ENCODE peak calls at places on chromosome 10, in ten cellular contexts. F is astrocyte, R is neural progenitor cell, E is OCI-LY7, Z is PC-3, C is GM23248, U is IMR-90, A is keratinocyte, H is HCT116, P is H9. N is an unnamed sample.

GRCh38 chr10:62459072-62459471 is 84.9 kb downstream of the ZNF365 start:
- DNase-seq in F (peak), R (no peak), E (no peak), Z (peak), C (peak), U (peak), A (no peak), H (no peak), P (no peak), N (peak)

GRCh38 chr10:84310470-84310869 is 17.9 kb upstream of the CCSER2 start:
- DNase-seq in F (peak), R (no peak), E (no peak), Z (no peak), C (peak), U (peak), A (no peak), H (no peak), P (no peak), N (no peak)

GRCh38 chr10:51230828-51231227 is 156.5 kb downstream of the PRKG1 start:
- DNase-seq in F (no peak), R (peak), E (no peak), Z (no peak), C (no peak), U (no peak), A (no peak), H (no peak), P (no peak), N (no peak)

GRCh38 chr10:7915923-7916322 is 97.6 kb downstream of the TAF3 start:
- DNase-seq in F (peak), R (no peak), E (no peak), Z (peak), C (peak), U (peak), A (no peak), H (no peak), P (no peak), N (peak)

GRCh38 chr10:43305881-43306280 is 39.0 kb upstream of the RASGEF1A start:
- DNase-seq in F (no peak), R (no peak), E (no peak), Z (no peak), C (peak), U (no peak), A (no peak), H (no peak), P (no peak), N (peak)

GRCh38 chr10:8060010-8060703 is 5.7 kb downstream of the GATA3 start:
- DNase-seq in F (peak), R (peak), E (peak), Z (peak), C (peak), U (peak), A (no peak), H (no peak), P (peak), N (peak)

GRCh38 chr10:97640868-97641811 is 669 bp downstream of the PI4K2A start:
- DNase-seq in F (peak), R (peak), E (peak), Z (no peak), C (peak), U (peak), A (no peak), H (no peak), P (peak), N (peak)

GRCh38 chr10:127976286-127976685 is 69.4 kb downstream of the PTPRE start:
- DNase-seq in F (peak), R (peak), E (no peak), Z (no peak), C (peak), U (no peak), A (no peak), H (no peak), P (peak), N (no peak)

GRCh38 chr10:80441831-80442230 is 12.3 kb upstream of the TSPAN14 start:
- DNase-seq in F (no peak), R (no peak), E (no peak), Z (no peak), C (no peak), U (no peak), A (no peak), H (no peak), P (no peak), N (no peak)

GRCh38 chr10:3239066-3239919 is 66.7 kb upstream of the PITRM1 start:
- DNase-seq in F (no peak), R (peak), E (peak), Z (peak), C (peak), U (peak), A (no peak), H (peak), P (peak), N (peak)

GRCh38 chr10:124539935-124540641 is 78.5 kb downstream of the LHPP start:
- DNase-seq in F (no peak), R (peak), E (peak), Z (peak), C (peak), U (peak), A (no peak), H (no peak), P (peak), N (peak)

GRCh38 chr10:32068569-32068968 is 12.3 kb upstream of the KIF5B start:
- DNase-seq in F (no peak), R (no peak), E (no peak), Z (no peak), C (no peak), U (no peak), A (no peak), H (no peak), P (no peak), N (no peak)

GRCh38 chr10:86234102-86234501 is 132.5 kb downstream of the GRID1 start:
- DNase-seq in F (no peak), R (peak), E (no peak), Z (no peak), C (no peak), U (no peak), A (no peak), H (no peak), P (no peak), N (peak)

GRCh38 chr10:14837003-14837755 is 658 bp downstream of the CDNF start:
- DNase-seq in F (peak), R (peak), E (no peak), Z (no peak), C (peak), U (no peak), A (no peak), H (no peak), P (no peak), N (no peak)

GRCh38 chr10:119466655-119467054 is 75.9 kb downstream of the RGS10 start:
- DNase-seq in F (no peak), R (no peak), E (no peak), Z (peak), C (no peak), U (no peak), A (no peak), H (no peak), P (no peak), N (peak)

GRCh38 chr10:103476046-103476768 is 2.8 kb downstream of the CALHM3 start:
- DNase-seq in F (no peak), R (peak), E (peak), Z (no peak), C (peak), U (no peak), A (no peak), H (no peak), P (peak), N (peak)

GRCh38 chr10:124650820-124651401 is 93.3 kb downstream of the FAM53B start:
- DNase-seq in F (peak), R (no peak), E (no peak), Z (no peak), C (no peak), U (no peak), A (no peak), H (no peak), P (no peak), N (no peak)

GRCh38 chr10:70656489-70656888 is 15.8 kb upstream of the ADAMTS14 start:
- DNase-seq in F (peak), R (no peak), E (no peak), Z (peak), C (peak), U (peak), A (peak), H (no peak), P (no peak), N (peak)

GRCh38 chr10:3749597-3750351 is 35.2 kb downstream of the KLF6 start:
- DNase-seq in F (peak), R (no peak), E (no peak), Z (no peak), C (peak), U (peak), A (no peak), H (no peak), P (no peak), N (no peak)

GRCh38 chr10:75209325-75210192 is 1.0 kb upstream of the VDAC2 start:
- DNase-seq in F (peak), R (no peak), E (peak), Z (peak), C (peak), U (peak), A (no peak), H (no peak), P (no peak), N (peak)

GRCh38 chr10:91683976-91684375 is 51.1 kb upstream of the PPP1R3C start:
- DNase-seq in F (peak), R (peak), E (no peak), Z (peak), C (peak), U (peak), A (peak), H (no peak), P (no peak), N (peak)

GRCh38 chr10:129760416-129760815 is 203.7 kb downstream of the EBF3 start:
- DNase-seq in F (no peak), R (no peak), E (no peak), Z (no peak), C (no peak), U (no peak), A (no peak), H (no peak), P (no peak), N (peak)

GRCh38 chr10:72545511-72545910 is 80.4 kb downstream of the MICU1 start:
- DNase-seq in F (no peak), R (no peak), E (no peak), Z (no peak), C (no peak), U (no peak), A (no peak), H (no peak), P (no peak), N (no peak)

GRCh38 chr10:76297787-76298281 is 866.4 kb downstream of the LRMDA start:
- DNase-seq in F (no peak), R (peak), E (no peak), Z (no peak), C (no peak), U (no peak), A (no peak), H (no peak), P (no peak), N (no peak)

GRCh38 chr10:3091346-3091787 is 24.0 kb downstream of the PFKP start:
- DNase-seq in F (peak), R (no peak), E (no peak), Z (peak), C (peak), U (peak), A (peak), H (peak), P (no peak), N (peak)

GRCh38 chr10:124089859-124090258 is 3.5 kb downstream of the CHST15 start:
- DNase-seq in F (no peak), R (no peak), E (no peak), Z (no peak), C (no peak), U (no peak), A (no peak), H (no peak), P (no peak), N (no peak)

GRCh38 chr10:36383349-36383748 is 741.3 kb upstream of the FZD8 start:
- DNase-seq in F (no peak), R (no peak), E (no peak), Z (no peak), C (no peak), U (no peak), A (no peak), H (no peak), P (no peak), N (no peak)

DNA sequence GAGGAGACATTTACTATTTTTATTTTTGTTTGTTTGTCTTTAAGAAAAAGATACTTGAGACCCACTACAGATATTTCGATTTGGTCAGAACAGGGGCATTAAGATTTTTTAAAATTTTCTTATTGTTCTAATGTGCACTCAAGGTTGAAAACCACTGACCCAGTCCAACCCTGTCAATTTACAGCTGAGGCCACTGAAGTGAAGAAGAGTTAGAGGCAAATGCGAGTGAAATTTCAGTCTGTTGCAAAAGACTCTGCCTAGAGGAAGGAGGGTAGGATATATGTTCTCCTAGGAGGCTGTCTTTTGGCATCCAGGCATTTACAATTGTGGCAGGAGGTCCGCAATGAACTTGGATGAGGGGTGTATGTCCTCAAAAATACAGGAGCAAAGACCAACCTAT is 396.3 kb downstream of the RPS24 start:
- DNase-seq in F (no peak), R (no peak), E (no peak), Z (no peak), C (no peak), U (no peak), A (no peak), H (no peak), P (no peak), N (no peak)
- H3K4me2 ChIP-seq in F (no peak), R (no peak), E (no peak), Z (no peak), C (no peak), U (no peak), A (no peak), H (no peak), P (no peak), N (no peak)

GRCh38 chr10:20221353-20221752 is 405.1 kb downstream of the PLXDC2 start:
- DNase-seq in F (no peak), R (no peak), E (no peak), Z (no peak), C (no peak), U (no peak), A (no peak), H (no peak), P (no peak), N (no peak)
- H3K27ac ChIP-seq in F (no peak), R (no peak), E (no peak), Z (no peak), C (no peak), U (no peak), A (no peak), H (no peak), P (no peak), N (no peak)

DNA sequence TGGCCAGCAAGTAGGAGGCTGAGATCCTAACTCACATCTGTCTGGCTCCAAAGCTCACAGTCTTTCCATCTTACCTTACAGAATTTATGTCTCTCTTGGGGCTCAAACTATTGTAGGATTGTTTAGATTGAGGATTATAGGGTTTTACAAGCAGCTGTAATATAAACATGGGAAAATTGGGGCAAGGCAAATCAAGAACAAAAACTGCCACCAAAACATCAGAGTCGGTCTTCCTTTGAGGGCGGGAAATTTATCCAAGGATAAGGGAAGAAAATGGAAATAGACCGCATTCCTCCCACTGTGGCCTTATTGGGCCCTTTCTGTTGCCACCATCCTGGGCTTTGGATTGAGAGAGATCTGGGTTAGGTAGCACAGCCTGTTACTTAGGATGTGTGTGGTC is 22.5 kb downstream of the RBM20 start:
- DNase-seq in F (no peak), R (no peak), E (no peak), Z (no peak), C (no peak), U (no peak), A (no peak), H (no peak), P (no peak), N (no peak)
- H3K4me2 ChIP-seq in F (no peak), R (no peak), E (no peak), Z (no peak), C (no peak), U (no peak), A (no peak), H (no peak), P (no peak), N (no peak)

DNA sequence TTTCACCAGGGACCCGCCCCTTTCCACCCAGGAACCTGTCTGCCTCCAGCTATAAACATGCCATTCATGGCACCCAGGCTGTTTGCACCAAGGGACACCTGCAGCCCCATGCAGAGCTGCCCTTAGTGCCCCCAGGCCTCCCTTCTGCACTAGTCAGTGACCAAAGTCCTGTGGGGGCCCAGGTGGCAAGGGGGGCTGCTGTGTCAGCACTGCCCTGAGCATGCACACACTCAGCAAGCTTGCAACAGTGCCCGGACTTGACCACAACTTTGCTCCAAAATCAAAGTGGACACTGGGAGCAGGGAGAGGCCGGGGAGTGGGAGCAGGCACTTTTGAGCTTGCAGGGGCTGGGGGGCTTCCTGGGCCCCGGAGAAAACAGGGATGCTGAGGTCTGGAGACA is 192.9 kb upstream of the MBL2 start:
- DNase-seq in F (no peak), R (no peak), E (no peak), Z (no peak), C (no peak), U (no peak), A (no peak), H (no peak), P (no peak), N (no peak)
- H3K27ac ChIP-seq in F (no peak), R (no peak), E (peak), Z (no peak), C (no peak), U (no peak), A (no peak), H (no peak), P (peak), N (no peak)

GRCh38 chr10:116287906-116288501 is 15.0 kb upstream of the GFRA1 start:
- DNase-seq in F (no peak), R (peak), E (peak), Z (peak), C (peak), U (peak), A (no peak), H (peak), P (no peak), N (no peak)
- H3K4me2 ChIP-seq in F (no peak), R (no peak), E (no peak), Z (no peak), C (no peak), U (no peak), A (no peak), H (no peak), P (no peak), N (no peak)

GRCh38 chr10:17214486-17214885 is 13.0 kb upstream of the TRDMT1 start:
- DNase-seq in F (no peak), R (no peak), E (no peak), Z (no peak), C (peak), U (no peak), A (no peak), H (no peak), P (no peak), N (no peak)

GRCh38 chr10:17214991-17215781 is 12.9 kb upstream of the VIM start:
- DNase-seq in F (peak), R (no peak), E (no peak), Z (peak), C (peak), U (peak), A (no peak), H (peak), P (no peak), N (peak)

GRCh38 chr10:17216217-17216900 is 11.7 kb upstream of the VIM start:
- DNase-seq in F (peak), R (no peak), E (no peak), Z (peak), C (peak), U (peak), A (no peak), H (peak), P (peak), N (peak)

GRCh38 chr10:17216901-17217395 is 11.1 kb upstream of the VIM start:
- DNase-seq in F (no peak), R (no peak), E (no peak), Z (no peak), C (peak), U (no peak), A (no peak), H (no peak), P (no peak), N (no peak)

DNA sequence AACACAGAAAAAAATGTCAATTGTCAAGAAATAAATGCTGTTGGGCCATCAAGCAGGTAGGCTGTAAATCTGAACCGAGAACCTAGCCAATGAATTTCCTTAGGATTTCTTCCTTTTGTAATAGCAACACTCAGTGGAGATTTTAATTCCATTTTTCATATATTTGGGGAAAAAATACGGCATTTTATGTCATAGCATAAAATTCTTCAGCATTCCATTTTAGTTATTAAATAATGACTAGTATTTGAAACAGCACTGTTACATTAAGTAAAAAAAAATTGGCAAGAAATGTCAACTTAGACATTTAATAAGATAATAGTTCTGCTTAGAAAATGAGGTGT is 12.3 kb upstream of the VIM start:
- DNase-seq in F (no peak), R (no peak), E (no peak), Z (no peak), C (peak), U (no peak), A (no peak), H (no peak), P (no peak), N (no peak)
- H3K27ac ChIP-seq in F (peak), R (no peak), E (no peak), Z (peak), C (peak), U (peak), A (peak), H (peak), P (no peak), N (peak)

DNA sequence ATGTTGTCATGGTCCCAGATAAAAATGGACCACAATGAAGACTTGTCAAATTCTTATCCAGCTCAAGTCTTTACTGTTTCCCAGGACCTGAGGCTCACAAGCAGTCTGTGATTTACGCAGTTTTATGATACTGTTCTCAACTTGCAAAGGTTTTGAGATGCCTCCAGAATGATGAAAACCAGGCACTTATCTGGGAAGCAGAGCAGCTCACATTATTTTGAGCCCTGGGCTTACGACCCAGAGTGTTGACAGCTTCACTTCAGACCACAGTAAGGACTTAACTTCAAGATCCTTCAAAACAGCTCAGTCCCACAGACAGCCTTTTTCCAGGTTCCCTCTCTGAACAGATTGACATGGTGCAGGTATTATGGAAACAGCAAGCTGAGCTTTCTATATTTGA is 236.1 kb downstream of the RNLS start:
- DNase-seq in F (no peak), R (no peak), E (no peak), Z (no peak), C (no peak), U (no peak), A (no peak), H (no peak), P (no peak), N (no peak)
- H3K4me2 ChIP-seq in F (no peak), R (peak), E (no peak), Z (no peak), C (no peak), U (no peak), A (no peak), H (no peak), P (no peak), N (no peak)

GRCh38 chr10:22801759-22802158 is 87.4 kb upstream of the PIP4K2A start:
- DNase-seq in F (no peak), R (no peak), E (no peak), Z (no peak), C (no peak), U (no peak), A (no peak), H (no peak), P (no peak), N (no peak)
- H3K27ac ChIP-seq in F (no peak), R (no peak), E (no peak), Z (no peak), C (no peak), U (no peak), A (no peak), H (no peak), P (no peak), N (no peak)

N was measured in osteoblast.